ENCODE peak calls at places on chromosomes 11 and 22, in four cellular contexts. S is Peyer's patch, N is heart right ventricle, F is body of pancreas. X is an unnamed sample.
A peak's percentile ranks its signal among the peaks of the same experiment; 100 is the strongest.

GRCh38 chr11:114059278-114059983 is at the start of gene ZBTB16:
- DNase-seq in S (peak; percentile 92), F (peak; percentile 91), N (peak; percentile 88), X (peak; percentile 94)

GRCh38 chr11:118670063-118670462 is 9.4 kb downstream of the TREH start:
- DNase-seq in F (no peak), N (no peak), S (no peak), X (no peak)

GRCh38 chr11:64880240-64881001 is 2.0 kb upstream of the EHD1 start:
- DNase-seq in N (no peak), F (no peak), S (no peak), X (no peak)

GRCh38 chr11:1920128-1920908 is 815 bp downstream of the TNNT3 start:
- DNase-seq in F (no peak), N (no peak), S (no peak), X (no peak)

GRCh38 chr11:13276454-13276851 is 1.1 kb upstream of the BMAL1 start:
- DNase-seq in S (no peak), F (no peak), N (no peak), X (no peak)

GRCh38 chr11:1927151-1928037 is 7.9 kb downstream of the TNNT3 start:
- DNase-seq in S (peak; percentile 47), N (no peak), F (no peak), X (peak; percentile 52)

GRCh38 chr11:61699737-61700160 is 19.6 kb downstream of the DAGLA start:
- DNase-seq in N (peak; percentile 48), F (peak; percentile 86), S (peak; percentile 80), X (no peak)

GRCh38 chr11:120389693-120390584 is 53.7 kb downstream of the ARHGEF12 start:
- DNase-seq in F (no peak), N (no peak), S (no peak), X (no peak)

GRCh38 chr22:49081926-49082325 is 745.7 kb downstream of the BRD1 start:
- DNase-seq in F (no peak), S (no peak), N (no peak), X (no peak)

GRCh38 chr11:38990139-38990538 is 2392.1 kb upstream of the RAG2 start:
- DNase-seq in N (no peak), S (no peak), F (no peak), X (no peak)

GRCh38 chr22:45499746-45500145 is 2.9 kb upstream of the FBLN1 start:
- DNase-seq in S (peak; percentile 30), N (no peak), F (no peak), X (no peak)

GRCh38 chr11:65121447-65121864 is 478 bp downstream of the FAU start:
- DNase-seq in F (no peak), S (peak; percentile 74), N (no peak), X (peak; percentile 72)

GRCh38 chr11:110526323-110526722 is 96.6 kb downstream of the FDX1 start:
- DNase-seq in F (no peak), N (no peak), S (no peak), X (no peak)

GRCh38 chr22:38872831-38873248 is 824 bp upstream of the CBX6 start:
- DNase-seq in N (peak; percentile 79), F (peak; percentile 65), S (no peak), X (peak; percentile 62)

GRCh38 chr22:37137903-37138665 is 11.6 kb downstream of the IL2RB start:
- DNase-seq in S (no peak), N (no peak), F (no peak), X (no peak)

GRCh38 chr22:19876941-19877625 is 22.4 kb upstream of the GNB1L start:
- DNase-seq in N (no peak), S (no peak), F (peak; percentile 9), X (no peak)

GRCh38 chr11:859394-860131 is 16.9 kb downstream of the TSPAN4 start:
- DNase-seq in F (peak; percentile 82), N (peak; percentile 79), S (peak; percentile 81), X (peak; percentile 62)

GRCh38 chr22:31279821-31280496 is 12.3 kb downstream of the PIK3IP1 start:
- DNase-seq in F (no peak), S (no peak), N (no peak), X (no peak)

GRCh38 chr11:88293931-88294330 is 43.6 kb downstream of the CTSC start:
- DNase-seq in N (no peak), F (no peak), S (no peak), X (no peak)

GRCh38 chr22:26587991-26588613 is 1.8 kb downstream of the TPST2 start:
- DNase-seq in S (no peak), N (no peak), F (no peak), X (no peak)

GRCh38 chr11:14902650-14903350 is 10.8 kb upstream of the CYP2R1 start:
- DNase-seq in F (peak; percentile 19), S (no peak), N (no peak), X (no peak)

GRCh38 chr11:45412521-45412920 is 126.4 kb upstream of the SYT13 start:
- DNase-seq in S (no peak), F (no peak), N (no peak), X (no peak)

GRCh38 chr11:118622376-118623290 is 15.2 kb downstream of the PHLDB1 start:
- DNase-seq in N (peak; percentile 67), F (peak; percentile 53), S (peak; percentile 52), X (no peak)

GRCh38 chr11:75147875-75148263 is 3.0 kb upstream of the SLCO2B1 start:
- DNase-seq in S (no peak), N (peak; percentile 50), F (no peak), X (peak; percentile 37)

GRCh38 chr11:131760191-131760951 is 390.0 kb downstream of the NTM start:
- DNase-seq in F (no peak), N (peak; percentile 25), S (no peak), X (no peak)

GRCh38 chr11:128687321-128687720 is 6.6 kb upstream of the FLI1 start:
- DNase-seq in N (peak; percentile 51), F (no peak), S (peak; percentile 54), X (peak; percentile 56)

GRCh38 chr11:12949456-12949855 is 59.7 kb upstream of the RASSF10 start:
- DNase-seq in S (no peak), F (no peak), N (no peak), X (no peak)

GRCh38 chr22:48054596-48054995 is 1292.1 kb downstream of the TBC1D22A start:
- DNase-seq in F (no peak), S (no peak), N (no peak), X (no peak)

GRCh38 chr22:48894064-48894671 is 933.5 kb downstream of the BRD1 start:
- DNase-seq in F (no peak), N (no peak), S (no peak), X (peak; percentile 46)

GRCh38 chr11:17331669-17332068 is 19.9 kb upstream of the NCR3LG1 start:
- DNase-seq in N (no peak), F (no peak), S (no peak), X (no peak)

GRCh38 chr22:48511781-48512327 is 1315.8 kb downstream of the BRD1 start:
- DNase-seq in N (no peak), S (no peak), F (no peak), X (no peak)

GRCh38 chr11:105244157-105244820 is 104.7 kb upstream of the CARD18 start:
- DNase-seq in S (no peak), N (peak; percentile 48), F (no peak), X (no peak)

GRCh38 chr22:44889233-44889878 is 120.4 kb downstream of the PHF21B start:
- DNase-seq in S (peak; percentile 27), N (no peak), F (no peak), X (peak; percentile 31)

GRCh38 chr11:39684155-39684554 is 1775.3 kb downstream of the LRRC4C start:
- DNase-seq in F (no peak), S (no peak), N (no peak), X (no peak)

GRCh38 chr11:83014951-83015350 is 56.7 kb downstream of the RAB30 start:
- DNase-seq in N (no peak), F (no peak), S (no peak), X (no peak)

GRCh38 chr11:66363187-66363601 is 8.4 kb downstream of the SLC29A2 start:
- DNase-seq in S (no peak), F (no peak), N (peak; percentile 23), X (no peak)

GRCh38 chr11:20077973-20078372 is 82.3 kb downstream of the DBX1 start:
- DNase-seq in S (no peak), F (no peak), N (no peak), X (no peak)
- H3K36me3 ChIP-seq in S (no peaks in the 10 kb centered on the region), F (peaks cover 10% of the 10 kb centered on the region), N (peaks cover 20% of the 10 kb centered on the region), X (peaks cover 20% of the 10 kb centered on the region)

GRCh38 chr11:19323502-19323901 is 82.8 kb upstream of the E2F8 start:
- DNase-seq in S (no peak), F (no peak), N (no peak), X (no peak)
- TF ChIP-seq CTCF in S (no peak), F (no peak), N (peak; percentile 21), X (no peak)

GRCh38 chr11:122267602-122268001 is 151.6 kb upstream of the BLID start:
- DNase-seq in N (no peak), S (no peak), F (no peak), X (no peak)
- H3K36me3 ChIP-seq in N (no peaks in the 10 kb centered on the region), S (no peaks in the 10 kb centered on the region), F (no peaks in the 10 kb centered on the region), X (no peaks in the 10 kb centered on the region)

DNA sequence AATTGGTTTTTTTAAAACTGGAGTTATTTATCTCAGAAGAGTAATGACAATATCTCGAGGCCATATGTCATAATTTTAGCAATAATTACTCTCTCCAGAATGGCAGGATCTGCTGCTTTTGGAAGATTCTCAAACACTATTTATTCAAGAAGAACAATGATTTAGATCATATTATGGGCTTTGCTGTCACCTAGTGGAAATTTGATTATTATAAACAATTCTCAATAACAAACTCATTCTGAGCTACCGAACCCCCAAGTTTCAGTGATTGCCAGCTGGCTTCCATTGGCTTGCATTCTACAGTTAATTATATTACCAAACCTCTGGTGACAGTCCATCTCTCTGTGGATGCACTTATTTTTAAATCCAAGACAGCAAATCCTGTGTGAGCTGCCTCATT is 27.9 kb upstream of the SLC36A4 start:
- DNase-seq in F (no peak), N (no peak), S (no peak), X (no peak)
- TF ChIP-seq CTCF in F (peak; percentile 61), N (peak; percentile 59), S (peak; percentile 52), X (peak; percentile 36)

DNA sequence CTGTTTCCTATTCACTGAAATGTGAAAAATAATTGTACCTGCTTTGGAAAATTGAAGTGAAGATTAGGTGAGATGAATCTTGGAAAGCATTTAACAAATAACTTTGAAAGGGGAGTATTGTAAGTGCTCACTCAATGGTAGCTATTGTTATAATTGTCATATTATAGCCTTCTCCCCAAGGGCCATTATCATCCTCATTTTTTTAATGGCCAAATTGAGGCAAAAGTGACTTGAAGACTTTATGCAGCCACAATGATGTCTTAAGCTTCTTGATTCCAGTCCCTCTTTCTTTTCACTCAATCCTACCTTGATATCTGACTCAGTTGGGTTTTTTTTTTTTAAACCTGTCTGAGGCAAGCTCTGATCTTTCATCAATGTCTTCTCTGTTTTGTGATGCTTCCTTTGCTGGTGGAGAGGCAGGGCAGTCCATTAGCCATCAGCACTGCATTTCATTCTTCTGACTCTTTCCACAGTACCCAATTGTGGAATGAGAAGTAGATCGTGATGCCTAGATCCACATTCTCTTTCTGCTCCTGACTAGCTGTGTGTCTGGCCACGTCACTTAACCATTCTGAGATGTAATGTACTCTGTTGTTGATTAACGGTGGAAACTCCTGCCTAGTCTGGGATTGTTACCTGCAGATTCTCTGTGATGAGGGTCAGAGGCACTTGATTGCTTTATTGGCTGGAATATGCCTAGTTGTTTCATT is 101.4 kb downstream of the DBX1 start:
- DNase-seq in F (no peak), S (no peak), N (no peak), X (no peak)
- H3K36me3 ChIP-seq in F (peaks cover 14% of the 10 kb centered on the region), S (no peaks in the 10 kb centered on the region), N (peaks cover 4% of the 10 kb centered on the region), X (no peaks in the 10 kb centered on the region)